ENCODE peak calls at places on chromosomes 3 and 15, in five cellular contexts. C is RWPE2; K is naive thymus-derived CD8-positive, alpha-beta T cell; P is stimulated activated naive CD8-positive, alpha-beta T cell treated with anti-CD3 and anti-CD28 coated beads, Interleukin-15, Interleukin-2, amounts not matched to agents 100 U/mL and 50 U/mL, for 24 hours; M is DND-41. Q is an unnamed sample.

GRCh38 chr3:172562881-172563835 is 39.9 kb upstream of the TNFSF10 start:
- ATAC-seq in C (peak; percentile 81), M (peak; percentile 81), K (no peak), P (peak; percentile 63), Q (peak; percentile 61)

GRCh38 chr3:177427540-177427939 is 230.3 kb upstream of the TBL1XR1 start:
- ATAC-seq in C (no peak), M (peak; percentile 55), K (no peak), P (peak; percentile 56), Q (peak; percentile 32)

GRCh38 chr3:156676467-156677119 is 2.2 kb downstream of the TIPARP start:
- ATAC-seq in M (no peak), P (no peak), C (no peak), K (no peak), Q (no peak)

GRCh38 chr3:142276780-142277179 is 51.4 kb upstream of the GK5 start:
- ATAC-seq in M (no peak), K (no peak), P (no peak), C (no peak), Q (no peak)

GRCh38 chr3:149489060-149489690 is 14.7 kb downstream of the TM4SF4 start:
- ATAC-seq in M (peak; percentile 40), C (no peak), K (no peak), P (peak; percentile 43), Q (no peak)

GRCh38 chr3:134059680-134060560 is 30.2 kb upstream of the SLCO2A1 start:
- ATAC-seq in K (no peak), C (no peak), M (no peak), P (no peak), Q (no peak)

GRCh38 chr15:52290329-52290728 is 5.3 kb downstream of the MYO5C start:
- ATAC-seq in P (no peak), M (no peak), C (no peak), K (no peak), Q (no peak)

GRCh38 chr3:65729553-65729952 is 309.2 kb downstream of the MAGI1 start:
- ATAC-seq in M (no peak), P (no peak), C (no peak), K (no peak), Q (no peak)

GRCh38 chr3:138818175-138818574 is 16.6 kb downstream of the PIK3CB start:
- ATAC-seq in P (no peak), M (no peak), K (no peak), C (no peak), Q (no peak)

GRCh38 chr3:106184540-106185457 is 316.0 kb upstream of the CBLB start:
- ATAC-seq in C (no peak), P (peak; percentile 82), K (peak; percentile 66), M (peak; percentile 93), Q (no peak)

GRCh38 chr3:112333386-112334334 is 704 bp downstream of the CD200 start:
- ATAC-seq in P (peak; percentile 16), C (peak; percentile 41), M (no peak), K (peak; percentile 55), Q (no peak)

GRCh38 chr15:95626501-95627361 is 703.8 kb upstream of the NR2F2 start:
- ATAC-seq in P (no peak), C (no peak), K (no peak), M (no peak), Q (no peak)

GRCh38 chr15:79887054-79887453 is 9.8 kb downstream of the MTHFS start:
- ATAC-seq in K (no peak), C (no peak), M (no peak), P (no peak), Q (no peak)

GRCh38 chr15:60541784-60542617 is 63.1 kb upstream of the ICE2 start:
- ATAC-seq in M (no peak), C (no peak), K (no peak), P (no peak), Q (peak; percentile 34)

GRCh38 chr15:52427804-52428203 is 100.9 kb downstream of the MYO5A start:
- ATAC-seq in P (peak; percentile 73), K (no peak), C (peak; percentile 79), M (no peak), Q (no peak)

GRCh38 chr3:184336484-184337230 is 743 bp upstream of the FAM131A start:
- ATAC-seq in K (peak; percentile 37), M (peak; percentile 32), C (peak; percentile 38), P (no peak), Q (peak; percentile 58)

GRCh38 chr15:83158393-83158792 is 49.2 kb downstream of the HDGFL3 start:
- ATAC-seq in M (no peak), P (no peak), K (no peak), C (peak; percentile 97), Q (no peak)

GRCh38 chr3:133562376-133562775 is 11.1 kb upstream of the CDV3 start:
- ATAC-seq in K (no peak), P (no peak), C (no peak), M (no peak), Q (peak; percentile 25)

GRCh38 chr15:74374648-74375302 is 7.3 kb upstream of the CYP11A1 start:
- ATAC-seq in P (no peak), C (peak; percentile 11), K (no peak), M (no peak), Q (peak; percentile 1)

GRCh38 chr3:153285194-153285641 is 123.2 kb downstream of the RAP2B start:
- ATAC-seq in C (no peak), P (no peak), M (no peak), K (no peak), Q (peak; percentile 37)

GRCh38 chr3:120344349-120344748 is 4.8 kb downstream of the LRRC58 start:
- ATAC-seq in K (no peak), C (no peak), M (peak; percentile 50), P (peak; percentile 35), Q (no peak)

GRCh38 chr15:74841761-74842385 is 1.1 kb downstream of the ULK3 start:
- ATAC-seq in M (no peak), K (no peak), P (no peak), C (no peak), Q (no peak)

GRCh38 chr3:9866639-9867038 is 13.4 kb downstream of the CIDEC start:
- ATAC-seq in P (no peak), K (no peak), M (no peak), C (no peak), Q (no peak)

GRCh38 chr15:79948095-79948695 is 22.8 kb downstream of the BCL2A1 start:
- ATAC-seq in M (no peak), P (peak; percentile 49), K (no peak), C (no peak), Q (no peak)

GRCh38 chr3:197533396-197534347 is 22.1 kb downstream of the BDH1 start:
- ATAC-seq in C (peak; percentile 66), M (no peak), P (no peak), K (no peak), Q (peak; percentile 55)

GRCh38 chr3:9172851-9173320 is 76.6 kb downstream of the SRGAP3 start:
- ATAC-seq in C (peak; percentile 1), M (no peak), K (no peak), P (no peak), Q (peak; percentile 11)

GRCh38 chr3:13689373-13690265 is 140.7 kb downstream of the FBLN2 start:
- ATAC-seq in C (no peak), M (no peak), P (no peak), K (no peak), Q (no peak)

GRCh38 chr3:66083096-66083960 is 44.6 kb upstream of the MAGI1 start:
- ATAC-seq in K (no peak), M (no peak), P (no peak), C (no peak), Q (no peak)

GRCh38 chr15:81265256-81265943 is 58.5 kb downstream of the STARD5 start:
- ATAC-seq in M (no peak), P (no peak), K (no peak), C (no peak), Q (no peak)

Q was measured in esophagus mucosa.